ENCODE peak calls at places on chromosome 21, in seven cellular contexts. One of them, this sample, is unnamed.

GRCh38 chr21:26798856-26799751 is 46.1 kb downstream of the ADAMTS1 start:
- DNase-seq in MM.1S: no peak
- DNase-seq in A549: no peak
- DNase-seq in heart left ventricle: no peak
- DNase-seq in ascending aorta: no peak
- DNase-seq in pancreas: no peak
- DNase-seq in Peyer's patch: no peak
- DNase-seq in this sample: no peak

GRCh38 chr21:28754127-28754611 is 238.5 kb downstream of the LTN1 start:
- DNase-seq in ascending aorta: peak
- DNase-seq in A549: no peak
- DNase-seq in pancreas: no peak
- DNase-seq in MM.1S: no peak
- DNase-seq in Peyer's patch: no peak
- DNase-seq in heart left ventricle: peak
- DNase-seq in this sample: no peak

GRCh38 chr21:42590431-42591131 is 62.8 kb upstream of the PDE9A start:
- DNase-seq in pancreas: no peak
- DNase-seq in heart left ventricle: no peak
- DNase-seq in Peyer's patch: no peak
- DNase-seq in MM.1S: no peak
- DNase-seq in ascending aorta: no peak
- DNase-seq in A549: no peak
- DNase-seq in this sample: no peak

GRCh38 chr21:42614391-42614790 is 39.0 kb upstream of the PDE9A start:
- DNase-seq in heart left ventricle: no peak
- DNase-seq in MM.1S: no peak
- DNase-seq in A549: no peak
- DNase-seq in Peyer's patch: no peak
- DNase-seq in pancreas: no peak
- DNase-seq in ascending aorta: no peak
- DNase-seq in this sample: no peak

GRCh38 chr21:26743524-26743923 is 101.7 kb downstream of the ADAMTS1 start:
- DNase-seq in MM.1S: no peak
- DNase-seq in heart left ventricle: no peak
- DNase-seq in ascending aorta: no peak
- DNase-seq in pancreas: no peak
- DNase-seq in Peyer's patch: no peak
- DNase-seq in A549: no peak
- DNase-seq in this sample: no peak

GRCh38 chr21:42421018-42421793 is 17.5 kb downstream of the UBASH3A start:
- DNase-seq in ascending aorta: no peak
- DNase-seq in pancreas: no peak
- DNase-seq in MM.1S: no peak
- DNase-seq in Peyer's patch: no peak
- DNase-seq in A549: no peak
- DNase-seq in heart left ventricle: no peak
- DNase-seq in this sample: no peak

GRCh38 chr21:25512095-25513086 is 94.9 kb downstream of the MRPL39 start:
- DNase-seq in Peyer's patch: no peak
- DNase-seq in ascending aorta: no peak
- DNase-seq in pancreas: peak
- DNase-seq in heart left ventricle: no peak
- DNase-seq in A549: no peak
- DNase-seq in MM.1S: no peak
- DNase-seq in this sample: no peak

GRCh38 chr21:25986928-25987327 is 183.6 kb downstream of the APP start:
- DNase-seq in Peyer's patch: no peak
- DNase-seq in pancreas: no peak
- DNase-seq in A549: no peak
- DNase-seq in heart left ventricle: no peak
- DNase-seq in MM.1S: no peak
- DNase-seq in ascending aorta: no peak
- DNase-seq in this sample: no peak

GRCh38 chr21:26127918-26128317 is 42.7 kb downstream of the APP start:
- DNase-seq in Peyer's patch: no peak
- DNase-seq in pancreas: no peak
- DNase-seq in ascending aorta: no peak
- DNase-seq in A549: no peak
- DNase-seq in heart left ventricle: peak
- DNase-seq in MM.1S: peak
- DNase-seq in this sample: no peak

GRCh38 chr21:27321791-27322190 is 354.9 kb upstream of the ADAMTS5 start:
- DNase-seq in ascending aorta: no peak
- DNase-seq in MM.1S: no peak
- DNase-seq in A549: no peak
- DNase-seq in Peyer's patch: no peak
- DNase-seq in heart left ventricle: no peak
- DNase-seq in pancreas: no peak
- DNase-seq in this sample: no peak

GRCh38 chr21:38310619-38311018 is 53.8 kb downstream of the KCNJ15 start:
- DNase-seq in ascending aorta: no peak
- DNase-seq in Peyer's patch: no peak
- DNase-seq in heart left ventricle: no peak
- DNase-seq in pancreas: no peak
- DNase-seq in A549: no peak
- DNase-seq in MM.1S: no peak
- DNase-seq in this sample: no peak

GRCh38 chr21:14308234-14308633 is 74.7 kb downstream of the HSPA13 start:
- DNase-seq in pancreas: no peak
- DNase-seq in ascending aorta: no peak
- DNase-seq in heart left ventricle: no peak
- DNase-seq in Peyer's patch: no peak
- DNase-seq in A549: no peak
- DNase-seq in MM.1S: no peak
- DNase-seq in this sample: no peak

GRCh38 chr21:21101911-21102310 is 103.7 kb downstream of the NCAM2 start:
- DNase-seq in Peyer's patch: no peak
- DNase-seq in MM.1S: peak
- DNase-seq in heart left ventricle: no peak
- DNase-seq in A549: no peak
- DNase-seq in pancreas: no peak
- DNase-seq in ascending aorta: no peak
- DNase-seq in this sample: peak

GRCh38 chr21:41321211-41321907 is 4.8 kb downstream of the FAM3B start:
- DNase-seq in Peyer's patch: peak
- DNase-seq in heart left ventricle: no peak
- DNase-seq in pancreas: no peak
- DNase-seq in ascending aorta: no peak
- DNase-seq in MM.1S: peak
- DNase-seq in A549: no peak
- DNase-seq in this sample: no peak
- TF ChIP-seq CTCF in Peyer's patch: peak
- TF ChIP-seq CTCF in heart left ventricle: no peak
- TF ChIP-seq CTCF in pancreas: no peak
- TF ChIP-seq CTCF in ascending aorta: no peak
- TF ChIP-seq CTCF in MM.1S: peak
- TF ChIP-seq CTCF in A549: no peak
- TF ChIP-seq CTCF in this sample: no peak

GRCh38 chr21:16239659-16240265 is 510.0 kb downstream of the USP25 start:
- DNase-seq in ascending aorta: no peak
- DNase-seq in Peyer's patch: no peak
- DNase-seq in pancreas: no peak
- DNase-seq in heart left ventricle: no peak
- DNase-seq in MM.1S: no peak
- DNase-seq in A549: no peak
- DNase-seq in this sample: no peak
- TF ChIP-seq CTCF in ascending aorta: no peak
- TF ChIP-seq CTCF in Peyer's patch: no peak
- TF ChIP-seq CTCF in pancreas: no peak
- TF ChIP-seq CTCF in heart left ventricle: no peak
- TF ChIP-seq CTCF in MM.1S: no peak
- TF ChIP-seq CTCF in A549: no peak
- TF ChIP-seq CTCF in this sample: no peak

GRCh38 chr21:31874817-31875216 is 2.0 kb downstream of the HUNK start:
- DNase-seq in heart left ventricle: no peak
- DNase-seq in MM.1S: no peak
- DNase-seq in A549: no peak
- DNase-seq in pancreas: peak
- DNase-seq in Peyer's patch: no peak
- DNase-seq in ascending aorta: no peak
- DNase-seq in this sample: no peak

GRCh38 chr21:31872072-31872451 is 758 bp upstream of the HUNK start:
- DNase-seq in Peyer's patch: no peak
- DNase-seq in A549: no peak
- DNase-seq in MM.1S: no peak
- DNase-seq in heart left ventricle: no peak
- DNase-seq in ascending aorta: no peak
- DNase-seq in pancreas: no peak
- DNase-seq in this sample: no peak

GRCh38 chr21:31873275-31873695 is 465 bp downstream of the HUNK start:
- DNase-seq in A549: peak
- DNase-seq in heart left ventricle: no peak
- DNase-seq in Peyer's patch: no peak
- DNase-seq in pancreas: peak
- DNase-seq in ascending aorta: no peak
- DNase-seq in MM.1S: peak
- DNase-seq in this sample: no peak

GRCh38 chr21:31873696-31874599 is 1.1 kb downstream of the HUNK start:
- DNase-seq in ascending aorta: no peak
- DNase-seq in MM.1S: peak
- DNase-seq in heart left ventricle: peak
- DNase-seq in Peyer's patch: no peak
- DNase-seq in pancreas: peak
- DNase-seq in A549: peak
- DNase-seq in this sample: no peak

DNA sequence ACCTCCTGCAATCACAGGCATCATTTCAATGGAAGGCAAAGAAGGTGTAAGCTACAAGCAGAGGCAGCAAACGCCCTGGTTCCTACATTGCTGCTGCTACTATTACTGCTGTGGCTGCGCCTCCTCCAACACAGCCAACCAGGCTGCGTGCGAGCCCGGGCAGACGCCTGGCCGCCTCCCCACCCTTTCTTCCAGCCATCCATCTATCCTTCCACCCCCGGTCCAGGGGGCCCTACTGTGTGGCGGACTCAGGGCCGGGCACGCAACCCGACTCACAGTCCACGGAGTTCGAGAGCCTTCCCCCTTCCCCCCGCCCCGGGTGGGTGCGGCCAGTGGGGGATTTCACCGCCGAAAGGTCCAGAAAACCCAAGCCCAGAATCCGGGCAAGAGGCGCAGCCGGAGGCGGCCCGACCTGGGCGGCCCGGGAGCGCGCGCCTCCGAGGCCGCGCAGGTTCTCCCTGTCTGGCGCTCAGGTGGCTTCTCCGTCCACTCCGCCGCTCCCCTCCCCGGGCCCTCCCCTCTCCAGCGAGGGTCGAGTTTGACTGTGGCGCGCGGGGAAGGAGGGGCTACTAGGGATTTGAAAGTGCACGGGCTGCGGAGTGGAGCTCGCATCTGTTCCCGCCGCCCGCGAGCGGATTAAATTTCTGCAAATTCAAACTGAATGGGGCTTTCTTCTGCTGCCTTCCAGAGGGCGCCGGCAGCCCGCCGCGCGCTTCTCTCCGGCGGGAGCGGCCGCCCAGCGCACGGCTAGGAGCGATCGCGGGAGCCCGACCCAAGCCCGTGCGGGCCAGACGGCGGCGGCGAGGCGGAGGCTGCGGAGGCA is at the start of gene HUNK:
- DNase-seq in Peyer's patch: no peak
- DNase-seq in heart left ventricle: no peak
- DNase-seq in MM.1S: peak
- DNase-seq in A549: peak
- DNase-seq in pancreas: peak
- DNase-seq in ascending aorta: no peak
- DNase-seq in this sample: no peak
- TF ChIP-seq CTCF in Peyer's patch: peak
- TF ChIP-seq CTCF in heart left ventricle: no peak
- TF ChIP-seq CTCF in MM.1S: no peak
- TF ChIP-seq CTCF in A549: no peak
- TF ChIP-seq CTCF in pancreas: no peak
- TF ChIP-seq CTCF in ascending aorta: no peak
- TF ChIP-seq CTCF in this sample: no peak

DNA sequence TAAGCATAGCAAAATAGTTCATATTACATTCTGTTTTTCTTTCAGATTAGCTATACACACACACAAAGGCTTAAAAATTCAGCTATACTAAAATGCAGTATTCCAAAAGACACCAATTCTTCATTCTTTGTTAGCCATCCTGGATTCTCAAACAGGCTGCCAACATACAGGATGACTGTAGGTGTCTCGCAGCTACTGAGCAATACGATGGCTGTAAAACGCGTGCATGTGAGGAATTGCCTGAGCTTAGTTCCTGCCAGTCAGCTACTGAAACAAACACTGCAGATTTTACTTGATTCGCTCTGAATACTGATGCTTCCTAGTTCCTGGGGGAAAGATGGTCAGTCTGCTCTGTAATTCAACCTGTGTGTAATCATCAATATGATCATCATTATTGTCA is 24.7 kb upstream of the HMGN1 start:
- DNase-seq in MM.1S: no peak
- DNase-seq in heart left ventricle: no peak
- DNase-seq in pancreas: no peak
- DNase-seq in Peyer's patch: no peak
- DNase-seq in ascending aorta: no peak
- DNase-seq in A549: no peak
- DNase-seq in this sample: peak
- TF ChIP-seq CTCF in MM.1S: peak
- TF ChIP-seq CTCF in heart left ventricle: no peak
- TF ChIP-seq CTCF in pancreas: no peak
- TF ChIP-seq CTCF in Peyer's patch: peak
- TF ChIP-seq CTCF in ascending aorta: no peak
- TF ChIP-seq CTCF in A549: no peak
- TF ChIP-seq CTCF in this sample: peak

DNA sequence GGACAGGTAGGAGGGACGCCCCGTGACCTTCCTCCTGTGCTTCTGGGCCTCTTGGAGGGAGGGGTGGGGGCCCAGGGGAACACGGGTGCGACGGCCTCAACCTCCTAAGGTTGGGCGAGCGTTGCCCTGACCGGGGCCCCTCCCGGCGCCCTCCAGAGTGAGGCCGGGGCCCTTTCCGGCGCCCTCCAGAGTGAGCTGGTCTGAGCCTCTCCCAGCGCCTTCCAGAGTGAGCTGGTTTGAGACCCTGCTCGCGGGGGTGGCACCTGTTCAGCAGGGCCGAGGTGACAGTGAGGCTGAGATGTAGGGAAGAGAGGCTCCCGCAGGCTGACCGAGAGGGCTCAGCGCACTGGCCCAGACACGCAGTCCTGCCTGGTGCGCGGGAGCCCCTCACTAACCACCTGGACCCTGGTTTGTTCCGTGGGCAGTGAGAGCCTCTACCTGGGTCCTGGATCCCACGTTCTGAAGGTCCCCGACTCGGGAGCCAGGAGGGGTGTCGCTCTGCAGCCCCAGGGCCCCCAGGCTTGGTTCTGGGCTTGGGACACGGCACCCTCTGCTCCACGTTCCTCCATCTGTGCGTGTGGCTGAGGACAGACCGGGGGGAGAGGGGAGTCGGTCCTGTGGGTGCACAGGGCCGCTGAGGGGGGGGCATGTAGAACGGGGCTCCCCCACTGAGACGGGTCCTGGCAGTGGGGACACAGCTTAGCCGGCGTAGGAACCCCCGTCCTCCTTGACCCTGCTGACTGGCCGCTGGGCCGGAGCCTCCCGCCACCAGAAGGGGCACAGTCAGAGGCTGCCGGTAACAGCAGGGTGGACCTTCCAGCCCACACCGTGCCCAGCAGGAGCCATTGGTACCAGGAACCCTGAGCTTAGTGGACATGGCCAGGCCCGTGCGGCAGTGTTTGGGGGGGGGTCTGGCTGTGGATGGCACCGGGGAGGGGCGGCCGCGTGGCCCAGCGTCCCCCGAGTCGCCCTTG is 1.5 kb downstream of the COL6A1 start:
- DNase-seq in A549: no peak
- DNase-seq in ascending aorta: peak
- DNase-seq in Peyer's patch: no peak
- DNase-seq in heart left ventricle: peak
- DNase-seq in pancreas: no peak
- DNase-seq in MM.1S: no peak
- DNase-seq in this sample: no peak
- TF ChIP-seq CTCF in A549: no peak
- TF ChIP-seq CTCF in ascending aorta: no peak
- TF ChIP-seq CTCF in Peyer's patch: no peak
- TF ChIP-seq CTCF in heart left ventricle: no peak
- TF ChIP-seq CTCF in pancreas: no peak
- TF ChIP-seq CTCF in MM.1S: no peak
- TF ChIP-seq CTCF in this sample: no peak